ENCODE peak calls at places on chromosomes 7 and 10, in six cellular contexts. P is IMR-90, C is K562, Z is SK-N-SH, E is mesendoderm, D is mammary epithelial cell. F is an unnamed sample.

GRCh38 chr10:92573091-92573797 is 649 bp downstream of the IDE start:
- DNase-seq in P (peak; percentile 36), C (no peak), Z (peak; percentile 64), E (peak; percentile 68), D (peak; percentile 46), F (peak; percentile 42)

GRCh38 chr7:107039199-107039900 is 5.2 kb upstream of the PRKAR2B start:
- DNase-seq in P (no peak), C (peak; percentile 55), Z (no peak), E (no peak), D (no peak), F (no peak)

GRCh38 chr7:113076703-113077102 is 9.9 kb downstream of the GPR85 start:
- DNase-seq in P (no peak), C (no peak), Z (no peak), E (peak; percentile 19), D (no peak), F (no peak)

GRCh38 chr7:118492466-118492865 is 268.0 kb downstream of the ANKRD7 start:
- DNase-seq in P (no peak), C (no peak), Z (no peak), E (peak; percentile 26), D (no peak), F (no peak)

GRCh38 chr7:103660455-103661371 is 214.7 kb upstream of the SLC26A5 start:
- DNase-seq in P (peak; percentile 75), C (peak; percentile 32), Z (no peak), E (peak; percentile 92), D (peak; percentile 72), F (peak; percentile 83)

GRCh38 chr10:30529373-30529998 is 95.5 kb downstream of the MAP3K8 start:
- DNase-seq in P (no peak), C (no peak), Z (no peak), E (no peak), D (no peak), F (no peak)

GRCh38 chr10:101229275-101230184 is at the start of gene LBX1:
- DNase-seq in P (no peak), C (no peak), Z (peak; percentile 64), E (no peak), D (no peak), F (no peak)

GRCh38 chr7:137893143-137893742 is 46.5 kb upstream of the DGKI start:
- DNase-seq in P (no peak), C (no peak), Z (no peak), E (no peak), D (no peak), F (no peak)

GRCh38 chr7:82056282-82056681 is 286.4 kb upstream of the HGF start:
- DNase-seq in P (peak; percentile 31), C (no peak), Z (no peak), E (no peak), D (no peak), F (no peak)

GRCh38 chr10:78007172-78007571 is 22.1 kb downstream of the POLR3A start:
- DNase-seq in P (no peak), C (no peak), Z (no peak), E (no peak), D (no peak), F (peak; percentile 82)

GRCh38 chr10:102876747-102877153 is 7.5 kb downstream of the AS3MT start:
- DNase-seq in P (no peak), C (no peak), Z (no peak), E (no peak), D (no peak), F (no peak)

GRCh38 chr7:158650821-158651225 is 53.8 kb downstream of the NCAPG2 start:
- DNase-seq in P (peak; percentile 66), C (no peak), Z (no peak), E (no peak), D (no peak), F (peak; percentile 57)

GRCh38 chr7:42134276-42134871 is 102.6 kb downstream of the GLI3 start:
- DNase-seq in P (no peak), C (no peak), Z (no peak), E (no peak), D (no peak), F (no peak)

GRCh38 chr10:63236113-63236935 is 103.2 kb downstream of the NRBF2 start:
- DNase-seq in P (peak; percentile 96), C (peak; percentile 52), Z (no peak), E (peak; percentile 41), D (peak; percentile 85), F (peak; percentile 100)

GRCh38 chr7:149860821-149861727 is 12.7 kb upstream of the ATP6V0E2 start:
- DNase-seq in P (no peak), C (peak; percentile 81), Z (peak; percentile 65), E (peak; percentile 59), D (no peak), F (no peak)

GRCh38 chr10:96043895-96044580 is 655 bp downstream of the CCNJ start:
- DNase-seq in P (peak; percentile 45), C (peak; percentile 62), Z (peak; percentile 83), E (peak; percentile 67), D (peak; percentile 58), F (peak; percentile 28)

GRCh38 chr7:158572000-158572828 is 15.4 kb downstream of the PTPRN2 start:
- DNase-seq in P (no peak), C (peak; percentile 59), Z (peak; percentile 84), E (peak; percentile 30), D (no peak), F (no peak)

GRCh38 chr7:100602889-100603696 is 930 bp downstream of the PCOLCE start:
- DNase-seq in P (peak; percentile 82), C (peak; percentile 58), Z (peak; percentile 98), E (peak; percentile 90), D (no peak), F (no peak)

GRCh38 chr10:103259989-103260388 is 14.3 kb downstream of the RPEL1 start:
- DNase-seq in P (no peak), C (no peak), Z (no peak), E (no peak), D (no peak), F (no peak)

GRCh38 chr7:115293628-115294236 is 371.8 kb downstream of the MDFIC start:
- DNase-seq in P (peak; percentile 53), C (no peak), Z (no peak), E (no peak), D (no peak), F (no peak)

GRCh38 chr7:151174246-151175046 is 7.0 kb upstream of the GBX1 start:
- DNase-seq in P (peak; percentile 11), C (no peak), Z (no peak), E (peak; percentile 68), D (no peak), F (no peak)

GRCh38 chr7:43619213-43620012 is 36.5 kb downstream of the STK17A start:
- DNase-seq in P (peak; percentile 31), C (no peak), Z (no peak), E (peak; percentile 56), D (no peak), F (peak; percentile 57)

GRCh38 chr7:151692721-151693120 is 173.0 kb upstream of the RHEB start:
- DNase-seq in P (no peak), C (no peak), Z (no peak), E (no peak), D (no peak), F (no peak)

GRCh38 chr7:34058791-34059550 is 153.6 kb downstream of the BMPER start:
- DNase-seq in P (no peak), C (no peak), Z (no peak), E (no peak), D (peak; percentile 60), F (no peak)

GRCh38 chr7:116628971-116629586 is 42.9 kb upstream of the MET start:
- DNase-seq in P (peak; percentile 13), C (no peak), Z (no peak), E (no peak), D (peak; percentile 73), F (peak; percentile 44)

GRCh38 chr10:88091490-88092061 is 228.2 kb downstream of the PTEN start:
- DNase-seq in P (no peak), C (no peak), Z (no peak), E (no peak), D (peak; percentile 95), F (no peak)

GRCh38 chr7:90698616-90699015 is 102.5 kb downstream of the CDK14 start:
- DNase-seq in P (no peak), C (no peak), Z (no peak), E (peak; percentile 42), D (no peak), F (no peak)

GRCh38 chr10:509361-510102 is 179.9 kb downstream of the DIP2C start:
- DNase-seq in P (no peak), C (no peak), Z (no peak), E (no peak), D (no peak), F (no peak)
- H3K27ac ChIP-seq in P (no peak overlapping the region), C (no peak overlapping the region), Z (no peak overlapping the region), E (no peak overlapping the region), D (no peak overlapping the region), F (no peak overlapping the region)

DNA sequence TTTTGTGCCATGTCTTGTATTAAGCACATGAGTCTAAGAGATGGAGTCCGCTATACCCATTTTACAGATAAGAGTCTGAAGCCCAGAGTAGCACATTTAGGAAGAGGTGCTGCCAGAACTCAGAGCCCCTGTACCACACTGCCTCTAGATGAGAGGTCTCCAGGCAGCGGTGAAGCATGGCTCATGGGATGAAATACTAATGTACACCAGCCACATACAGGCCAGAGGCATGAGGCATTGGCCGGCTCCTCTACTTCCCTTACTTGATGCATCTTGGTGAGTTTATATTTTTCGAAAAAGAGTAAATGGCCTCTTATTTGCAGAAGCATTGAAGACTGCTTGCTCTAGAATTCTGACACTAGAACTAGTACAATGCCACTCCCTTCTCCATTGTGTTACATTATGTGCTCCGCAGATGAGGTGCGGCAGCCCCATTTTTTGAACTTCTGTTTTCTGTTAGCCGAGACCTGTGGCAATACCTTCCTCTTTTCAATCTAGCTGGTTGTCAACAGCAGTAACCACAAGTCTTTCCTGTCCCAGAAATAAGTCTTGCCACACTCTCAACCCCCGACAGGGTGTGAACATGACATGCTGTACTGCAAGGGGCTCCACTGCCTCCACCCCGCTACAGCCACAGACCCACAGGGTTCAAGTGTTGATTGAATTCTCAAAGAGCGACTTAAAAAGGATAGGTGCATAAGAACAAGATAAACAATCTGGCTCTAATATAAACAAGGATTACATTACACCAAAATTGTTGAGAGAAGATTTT is 145.3 kb downstream of the CELF2 start:
- DNase-seq in P (no peak), C (peak; percentile 23), Z (no peak), E (no peak), D (no peak), F (no peak)
- H3K4me3 ChIP-seq in P (no peak overlapping the region), C (no peak overlapping the region), Z (no peak overlapping the region), E (no peak overlapping the region), D (no peak overlapping the region), F (no peak overlapping the region)

GRCh38 chr10:13382759-13383753 is 35.0 kb upstream of the SEPHS1 start:
- DNase-seq in P (no peak), C (no peak), Z (no peak), E (no peak), D (peak; percentile 35), F (peak; percentile 34)
- H3K9ac ChIP-seq in P (no peak overlapping the region), C (peak overlapping the region; percentile 51), Z (no peak overlapping the region), E (peak overlapping the region; percentile 26), D (peak overlapping the region; percentile 21), F (peak overlapping the region; percentile 15)

GRCh38 chr7:900331-901040 is 24.1 kb downstream of the GET4 start:
- DNase-seq in P (no peak), C (no peak), Z (no peak), E (no peak), D (no peak), F (no peak)
- H3K27ac ChIP-seq in P (no peak overlapping the region), C (no peak overlapping the region), Z (no peak overlapping the region), E (no peak overlapping the region), D (no peak overlapping the region), F (no peak overlapping the region)